ENCODE peak calls at places on chromosome 9, in six cellular contexts. One of them, this sample, is unnamed.

GRCh38 chr9:137621131-137621757 is 2.4 kb downstream of the EHMT1 start:
- DNase-seq in sigmoid colon: no peak
- DNase-seq in AG04450: no peak
- DNase-seq in heart left ventricle: no peak
- DNase-seq in SK-N-SH: no peak
- DNase-seq in astrocyte: no peak
- DNase-seq in this sample: no peak

GRCh38 chr9:132486706-132487350 is 76.8 kb downstream of the CFAP77 start:
- DNase-seq in heart left ventricle: no peak
- DNase-seq in AG04450: no peak
- DNase-seq in sigmoid colon: no peak
- DNase-seq in SK-N-SH: peak; percentile 55
- DNase-seq in astrocyte: no peak
- DNase-seq in this sample: no peak

GRCh38 chr9:127264462-127265040 is at the start of gene GARNL3:
- DNase-seq in astrocyte: no peak
- DNase-seq in sigmoid colon: no peak
- DNase-seq in SK-N-SH: peak; percentile 49
- DNase-seq in heart left ventricle: no peak
- DNase-seq in AG04450: no peak
- DNase-seq in this sample: no peak

GRCh38 chr9:124038239-124038638 is 26.7 kb downstream of the LHX2 start:
- DNase-seq in sigmoid colon: peak; percentile 26
- DNase-seq in AG04450: no peak
- DNase-seq in astrocyte: no peak
- DNase-seq in heart left ventricle: no peak
- DNase-seq in SK-N-SH: no peak
- DNase-seq in this sample: no peak

GRCh38 chr9:104868687-104869404 is 59.1 kb downstream of the ABCA1 start:
- DNase-seq in sigmoid colon: peak; percentile 88
- DNase-seq in heart left ventricle: peak; percentile 79
- DNase-seq in AG04450: peak; percentile 78
- DNase-seq in SK-N-SH: peak; percentile 37
- DNase-seq in astrocyte: peak; percentile 94
- DNase-seq in this sample: peak; percentile 47

GRCh38 chr9:129270205-129270604 is 92.1 kb upstream of the IER5L start:
- DNase-seq in sigmoid colon: no peak
- DNase-seq in SK-N-SH: no peak
- DNase-seq in heart left ventricle: no peak
- DNase-seq in astrocyte: no peak
- DNase-seq in AG04450: no peak
- DNase-seq in this sample: no peak

GRCh38 chr9:127418037-127418471 is 6.1 kb upstream of the ZNF79 start:
- DNase-seq in AG04450: no peak
- DNase-seq in sigmoid colon: no peak
- DNase-seq in heart left ventricle: no peak
- DNase-seq in astrocyte: no peak
- DNase-seq in SK-N-SH: peak; percentile 53
- DNase-seq in this sample: no peak

GRCh38 chr9:117744856-117745389 is 40.7 kb downstream of the TLR4 start:
- DNase-seq in SK-N-SH: peak; percentile 56
- DNase-seq in astrocyte: peak; percentile 12
- DNase-seq in sigmoid colon: no peak
- DNase-seq in AG04450: no peak
- DNase-seq in heart left ventricle: no peak
- DNase-seq in this sample: no peak

GRCh38 chr9:101738566-101739183 is at the start of gene GRIN3A:
- DNase-seq in astrocyte: no peak
- DNase-seq in AG04450: no peak
- DNase-seq in heart left ventricle: peak; percentile 40
- DNase-seq in sigmoid colon: no peak
- DNase-seq in SK-N-SH: peak; percentile 39
- DNase-seq in this sample: no peak

GRCh38 chr9:117887383-117887782 is 183.2 kb downstream of the TLR4 start:
- DNase-seq in AG04450: no peak
- DNase-seq in astrocyte: no peak
- DNase-seq in heart left ventricle: no peak
- DNase-seq in SK-N-SH: no peak
- DNase-seq in sigmoid colon: no peak
- DNase-seq in this sample: no peak

GRCh38 chr9:92770005-92770995 is 5.7 kb upstream of the BICD2 start:
- DNase-seq in AG04450: no peak
- DNase-seq in sigmoid colon: no peak
- DNase-seq in heart left ventricle: peak; percentile 30
- DNase-seq in SK-N-SH: no peak
- DNase-seq in astrocyte: no peak
- DNase-seq in this sample: no peak

GRCh38 chr9:129009584-129010141 is 18.5 kb downstream of the SH3GLB2 start:
- DNase-seq in heart left ventricle: no peak
- DNase-seq in SK-N-SH: no peak
- DNase-seq in sigmoid colon: no peak
- DNase-seq in AG04450: no peak
- DNase-seq in astrocyte: no peak
- DNase-seq in this sample: no peak

GRCh38 chr9:73183917-73184861 is 32.5 kb downstream of the ANXA1 start:
- DNase-seq in SK-N-SH: no peak
- DNase-seq in AG04450: peak; percentile 8
- DNase-seq in astrocyte: no peak
- DNase-seq in heart left ventricle: no peak
- DNase-seq in sigmoid colon: no peak
- DNase-seq in this sample: no peak

GRCh38 chr9:21875893-21876292 is 73.5 kb downstream of the MTAP start:
- DNase-seq in astrocyte: no peak
- DNase-seq in sigmoid colon: no peak
- DNase-seq in AG04450: no peak
- DNase-seq in SK-N-SH: no peak
- DNase-seq in heart left ventricle: no peak
- DNase-seq in this sample: no peak

GRCh38 chr9:121945281-121945680 is 147.8 kb downstream of the TTLL11 start:
- DNase-seq in astrocyte: no peak
- DNase-seq in heart left ventricle: no peak
- DNase-seq in sigmoid colon: no peak
- DNase-seq in SK-N-SH: no peak
- DNase-seq in AG04450: no peak
- DNase-seq in this sample: no peak

DNA sequence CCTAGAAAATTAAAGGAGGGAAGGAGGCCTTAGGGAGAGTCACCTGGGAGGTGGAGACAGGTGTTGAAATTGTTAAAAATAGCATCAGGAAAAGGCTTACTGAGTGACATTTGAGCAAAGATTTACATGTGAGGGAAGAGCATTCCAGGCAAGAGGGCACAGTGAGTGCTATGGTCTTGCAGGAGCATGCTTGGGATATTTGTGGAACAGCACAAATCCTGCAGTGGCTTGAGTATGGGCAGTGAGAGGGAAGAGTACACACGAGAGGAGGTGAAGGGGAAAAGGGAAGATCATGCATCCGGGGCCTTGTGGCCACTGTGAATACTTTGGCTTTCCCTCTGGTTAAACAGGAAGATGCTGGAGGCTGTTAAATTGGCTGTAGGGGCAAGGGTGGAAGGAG is 36.6 kb downstream of the ACER2 start:
- DNase-seq in AG04450: no peak
- DNase-seq in heart left ventricle: no peak
- DNase-seq in sigmoid colon: no peak
- DNase-seq in astrocyte: peak; percentile 11
- DNase-seq in SK-N-SH: no peak
- DNase-seq in this sample: no peak
- H3K4me3 ChIP-seq in AG04450: no peak overlapping the region
- H3K4me3 ChIP-seq in heart left ventricle: no peak overlapping the region
- H3K4me3 ChIP-seq in sigmoid colon: no peak overlapping the region
- H3K4me3 ChIP-seq in astrocyte: no peak overlapping the region
- H3K4me3 ChIP-seq in SK-N-SH: no peak overlapping the region
- H3K4me3 ChIP-seq in this sample: no peak overlapping the region

DNA sequence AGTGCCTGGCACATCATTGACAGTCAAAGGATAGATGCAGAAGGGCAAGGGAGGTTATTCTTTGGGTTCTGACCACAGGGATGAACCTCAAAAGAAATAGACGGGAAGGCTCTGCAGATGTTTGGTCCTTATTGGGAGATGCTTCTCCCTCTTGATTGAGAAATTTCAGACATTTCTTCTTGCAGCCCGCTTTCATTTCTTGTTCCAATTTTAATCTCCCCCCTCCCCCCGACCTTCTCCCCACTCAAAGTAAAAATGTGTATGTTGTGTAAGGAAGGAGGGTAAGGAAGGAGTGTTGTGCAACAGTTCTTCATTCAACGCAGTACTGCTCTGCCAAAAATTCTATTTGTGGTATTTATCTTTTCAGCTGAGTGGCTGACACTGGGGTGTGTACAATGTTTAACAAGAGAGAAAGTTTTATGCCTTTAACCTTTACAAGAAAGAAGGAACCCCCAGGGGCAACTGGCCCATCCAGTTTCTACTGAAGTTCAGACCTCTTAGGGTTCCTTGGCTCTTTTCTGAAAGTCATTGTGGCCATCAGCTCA is 46.3 kb upstream of the TNFSF15 start:
- DNase-seq in AG04450: peak; percentile 30
- DNase-seq in heart left ventricle: no peak
- DNase-seq in sigmoid colon: no peak
- DNase-seq in SK-N-SH: no peak
- DNase-seq in astrocyte: peak; percentile 73
- DNase-seq in this sample: peak; percentile 55
- H3K27ac ChIP-seq in AG04450: no peak overlapping the region
- H3K27ac ChIP-seq in heart left ventricle: no peak overlapping the region
- H3K27ac ChIP-seq in sigmoid colon: peak overlapping the region; percentile 20
- H3K27ac ChIP-seq in SK-N-SH: no peak overlapping the region
- H3K27ac ChIP-seq in astrocyte: no peak overlapping the region
- H3K27ac ChIP-seq in this sample: no peak overlapping the region

GRCh38 chr9:96762562-96762961 is 15.3 kb downstream of the ZNF510 start:
- DNase-seq in AG04450: no peak
- DNase-seq in astrocyte: no peak
- DNase-seq in heart left ventricle: no peak
- DNase-seq in SK-N-SH: no peak
- DNase-seq in sigmoid colon: no peak
- DNase-seq in this sample: no peak
- H3K9me3 ChIP-seq in AG04450: peaks cover 44% of the 10 kb centered on the region
- H3K9me3 ChIP-seq in astrocyte: peaks cover 58% of the 10 kb centered on the region
- H3K9me3 ChIP-seq in heart left ventricle: peaks cover 25% of the 10 kb centered on the region
- H3K9me3 ChIP-seq in SK-N-SH: peaks cover 75% of the 10 kb centered on the region
- H3K9me3 ChIP-seq in sigmoid colon: peaks cover 26% of the 10 kb centered on the region
- H3K9me3 ChIP-seq in this sample: peaks cover 64% of the 10 kb centered on the region

GRCh38 chr9:17134843-17135577 is at the start of gene CNTLN:
- DNase-seq in heart left ventricle: peak; percentile 95
- DNase-seq in sigmoid colon: peak; percentile 98
- DNase-seq in astrocyte: peak; percentile 65
- DNase-seq in SK-N-SH: peak; percentile 98
- DNase-seq in AG04450: peak; percentile 83
- DNase-seq in this sample: peak; percentile 95
- H3K4me3 ChIP-seq in heart left ventricle: peak within 1 kb of the TSS; percentile 90
- H3K4me3 ChIP-seq in sigmoid colon: peak within 1 kb of the TSS; percentile 74
- H3K4me3 ChIP-seq in astrocyte: peak within 1 kb of the TSS; percentile 86
- H3K4me3 ChIP-seq in SK-N-SH: peak within 1 kb of the TSS; percentile 89
- H3K4me3 ChIP-seq in AG04450: peak within 1 kb of the TSS; percentile 85
- H3K4me3 ChIP-seq in this sample: peak within 1 kb of the TSS; percentile 96

GRCh38 chr9:99018653-99019052 is 74.9 kb downstream of the COL15A1 start:
- DNase-seq in SK-N-SH: no peak
- DNase-seq in sigmoid colon: no peak
- DNase-seq in AG04450: no peak
- DNase-seq in heart left ventricle: no peak
- DNase-seq in astrocyte: no peak
- DNase-seq in this sample: no peak

GRCh38 chr9:99016681-99017387 is 73.1 kb downstream of the COL15A1 start:
- DNase-seq in AG04450: no peak
- DNase-seq in sigmoid colon: no peak
- DNase-seq in astrocyte: no peak
- DNase-seq in SK-N-SH: no peak
- DNase-seq in heart left ventricle: no peak
- DNase-seq in this sample: no peak

GRCh38 chr9:99021512-99021911 is 77.8 kb downstream of the COL15A1 start:
- DNase-seq in astrocyte: no peak
- DNase-seq in heart left ventricle: no peak
- DNase-seq in SK-N-SH: no peak
- DNase-seq in AG04450: no peak
- DNase-seq in sigmoid colon: no peak
- DNase-seq in this sample: no peak

GRCh38 chr9:99020786-99021436 is 77.2 kb downstream of the COL15A1 start:
- DNase-seq in astrocyte: no peak
- DNase-seq in heart left ventricle: no peak
- DNase-seq in AG04450: no peak
- DNase-seq in SK-N-SH: no peak
- DNase-seq in sigmoid colon: no peak
- DNase-seq in this sample: no peak

GRCh38 chr9:99019523-99020331 is 76.0 kb downstream of the COL15A1 start:
- DNase-seq in AG04450: peak; percentile 94
- DNase-seq in astrocyte: peak; percentile 99
- DNase-seq in sigmoid colon: no peak
- DNase-seq in SK-N-SH: no peak
- DNase-seq in heart left ventricle: no peak
- DNase-seq in this sample: no peak
- H3K27ac ChIP-seq in AG04450: peak overlapping the region; percentile 99
- H3K27ac ChIP-seq in astrocyte: peak overlapping the region; percentile 91
- H3K27ac ChIP-seq in sigmoid colon: peak overlapping the region; percentile 24
- H3K27ac ChIP-seq in SK-N-SH: no peak overlapping the region
- H3K27ac ChIP-seq in heart left ventricle: peak overlapping the region; percentile 57
- H3K27ac ChIP-seq in this sample: peak overlapping the region; percentile 6

This sample was measured in lung.